ENCODE peak calls at places on chromosome 11, in four cellular contexts. One of them, this sample, is unnamed.

GRCh38 chr11:79431535-79431934 is 9.3 kb downstream of the TENM4 start:
- DNase-seq in stomach: no peak
- DNase-seq in neural progenitor cell: no peak
- DNase-seq in left ventricle myocardium inferior: no peak
- DNase-seq in this sample: no peak

GRCh38 chr11:81772161-81772560 is 961.5 kb downstream of the FAM181B start:
- DNase-seq in stomach: no peak
- DNase-seq in neural progenitor cell: peak; percentile 45
- DNase-seq in left ventricle myocardium inferior: no peak
- DNase-seq in this sample: no peak

GRCh38 chr11:62694455-62695167 is 5.3 kb upstream of the LRRN4CL start:
- DNase-seq in stomach: peak; percentile 85
- DNase-seq in neural progenitor cell: peak; percentile 91
- DNase-seq in left ventricle myocardium inferior: peak; percentile 70
- DNase-seq in this sample: peak; percentile 83

GRCh38 chr11:130629039-130629438 is 180.6 kb downstream of the ADAMTS15 start:
- DNase-seq in stomach: no peak
- DNase-seq in neural progenitor cell: no peak
- DNase-seq in left ventricle myocardium inferior: no peak
- DNase-seq in this sample: no peak

GRCh38 chr11:124482362-124483147 is 37.1 kb upstream of the OR8B8 start:
- DNase-seq in stomach: no peak
- DNase-seq in neural progenitor cell: no peak
- DNase-seq in left ventricle myocardium inferior: no peak
- DNase-seq in this sample: peak; percentile 24

GRCh38 chr11:69460540-69461257 is 20.8 kb upstream of the LINC01488 start:
- DNase-seq in stomach: no peak
- DNase-seq in neural progenitor cell: no peak
- DNase-seq in left ventricle myocardium inferior: no peak
- DNase-seq in this sample: no peak

GRCh38 chr11:76610871-76611475 is 59.6 kb downstream of the LRRC32 start:
- DNase-seq in stomach: no peak
- DNase-seq in neural progenitor cell: no peak
- DNase-seq in left ventricle myocardium inferior: peak; percentile 65
- DNase-seq in this sample: peak; percentile 67

GRCh38 chr11:44899959-44900358 is 50.7 kb downstream of the TP53I11 start:
- DNase-seq in stomach: no peak
- DNase-seq in neural progenitor cell: peak; percentile 34
- DNase-seq in left ventricle myocardium inferior: no peak
- DNase-seq in this sample: no peak

GRCh38 chr11:75033916-75034315 is 45.2 kb downstream of the NEU3 start:
- DNase-seq in stomach: no peak
- DNase-seq in neural progenitor cell: no peak
- DNase-seq in left ventricle myocardium inferior: no peak
- DNase-seq in this sample: no peak

GRCh38 chr11:119783466-119784400 is 54.7 kb upstream of the NECTIN1 start:
- DNase-seq in stomach: no peak
- DNase-seq in neural progenitor cell: no peak
- DNase-seq in left ventricle myocardium inferior: no peak
- DNase-seq in this sample: no peak

GRCh38 chr11:127017482-127017881 is 16.9 kb upstream of the KIRREL3 start:
- DNase-seq in stomach: no peak
- DNase-seq in neural progenitor cell: peak; percentile 72
- DNase-seq in left ventricle myocardium inferior: no peak
- DNase-seq in this sample: no peak

GRCh38 chr11:76665172-76665571 is 5.4 kb downstream of the LRRC32 start:
- DNase-seq in stomach: no peak
- DNase-seq in neural progenitor cell: no peak
- DNase-seq in left ventricle myocardium inferior: no peak
- DNase-seq in this sample: no peak

GRCh38 chr11:68212421-68213134 is 518 bp downstream of the KMT5B start:
- DNase-seq in stomach: peak; percentile 70
- DNase-seq in neural progenitor cell: peak; percentile 94
- DNase-seq in left ventricle myocardium inferior: peak; percentile 72
- DNase-seq in this sample: peak; percentile 81

GRCh38 chr11:64358907-64359711 is at the start of gene RPS6KA4:
- DNase-seq in stomach: peak; percentile 74
- DNase-seq in neural progenitor cell: peak; percentile 88
- DNase-seq in left ventricle myocardium inferior: peak; percentile 68
- DNase-seq in this sample: peak; percentile 74

GRCh38 chr11:3216027-3216525 is 2.5 kb downstream of the MRGPRG start:
- DNase-seq in stomach: no peak
- DNase-seq in neural progenitor cell: no peak
- DNase-seq in left ventricle myocardium inferior: peak; percentile 3
- DNase-seq in this sample: no peak

GRCh38 chr11:112185883-112186282 is 10.6 kb downstream of the BCO2 start:
- DNase-seq in stomach: no peak
- DNase-seq in neural progenitor cell: no peak
- DNase-seq in left ventricle myocardium inferior: no peak
- DNase-seq in this sample: no peak

GRCh38 chr11:112178428-112178827 is 3.1 kb downstream of the BCO2 start:
- DNase-seq in stomach: no peak
- DNase-seq in neural progenitor cell: no peak
- DNase-seq in left ventricle myocardium inferior: no peak
- DNase-seq in this sample: no peak

GRCh38 chr11:112186304-112186703 is 11.0 kb downstream of the BCO2 start:
- DNase-seq in stomach: no peak
- DNase-seq in neural progenitor cell: no peak
- DNase-seq in left ventricle myocardium inferior: no peak
- DNase-seq in this sample: no peak

GRCh38 chr11:112179601-112180000 is 4.3 kb downstream of the BCO2 start:
- DNase-seq in stomach: no peak
- DNase-seq in neural progenitor cell: no peak
- DNase-seq in left ventricle myocardium inferior: no peak
- DNase-seq in this sample: no peak

DNA sequence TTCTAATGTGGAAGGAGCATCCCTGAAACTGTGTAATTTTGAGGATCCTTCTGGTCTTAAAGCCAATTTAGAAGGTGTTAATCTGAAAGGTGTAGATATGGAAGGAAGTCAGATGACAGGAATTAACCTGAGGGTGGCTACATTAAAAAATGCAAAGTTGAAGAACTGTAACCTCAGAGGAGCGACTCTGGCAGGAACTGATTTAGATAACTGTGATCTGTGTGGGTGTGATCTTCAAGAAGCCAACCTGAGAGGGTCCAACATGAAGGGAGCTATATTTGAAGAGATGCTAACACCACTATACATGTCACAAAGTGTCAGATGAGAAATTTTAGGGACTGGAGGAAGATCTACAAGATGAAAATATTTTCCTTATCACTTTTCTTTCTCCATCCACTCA is 7.6 kb downstream of the BCO2 start:
- DNase-seq in stomach: no peak
- DNase-seq in neural progenitor cell: no peak
- DNase-seq in left ventricle myocardium inferior: no peak
- DNase-seq in this sample: no peak
- H3K4me1 ChIP-seq in stomach: no peaks in the 10 kb centered on the region
- H3K4me1 ChIP-seq in neural progenitor cell: no peaks in the 10 kb centered on the region
- H3K4me1 ChIP-seq in left ventricle myocardium inferior: peaks cover 39% of the 10 kb centered on the region
- H3K4me1 ChIP-seq in this sample: peaks cover 11% of the 10 kb centered on the region

GRCh38 chr11:128513915-128514681 is 73.3 kb downstream of the ETS1 start:
- DNase-seq in stomach: no peak
- DNase-seq in neural progenitor cell: no peak
- DNase-seq in left ventricle myocardium inferior: no peak
- DNase-seq in this sample: no peak
- H3K4me1 ChIP-seq in stomach: peaks cover 98% of the 10 kb centered on the region
- H3K4me1 ChIP-seq in neural progenitor cell: no peaks in the 10 kb centered on the region
- H3K4me1 ChIP-seq in left ventricle myocardium inferior: peaks cover 100% of the 10 kb centered on the region
- H3K4me1 ChIP-seq in this sample: peaks cover 33% of the 10 kb centered on the region

DNA sequence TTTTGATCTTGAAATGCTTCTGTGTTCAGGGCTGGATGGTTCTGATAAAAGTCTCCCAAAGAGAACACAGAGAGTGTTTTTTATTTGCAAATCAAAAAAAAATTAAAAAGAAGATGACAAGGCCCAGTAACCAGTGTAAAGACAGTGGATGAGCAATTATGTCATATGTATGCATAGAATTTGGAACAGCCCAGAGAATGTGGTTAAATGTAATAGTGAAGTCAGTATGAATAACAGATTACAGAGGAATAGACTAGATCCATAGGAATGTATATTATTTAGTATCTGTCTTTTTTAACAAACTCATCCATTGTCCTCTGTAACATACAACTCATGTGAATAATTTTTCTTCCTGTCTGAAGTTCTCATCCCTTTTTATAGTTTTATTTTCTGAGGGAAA is 266.7 kb upstream of the MTNR1B start:
- DNase-seq in stomach: no peak
- DNase-seq in neural progenitor cell: no peak
- DNase-seq in left ventricle myocardium inferior: no peak
- DNase-seq in this sample: no peak
- H3K4me1 ChIP-seq in stomach: no peaks in the 10 kb centered on the region
- H3K4me1 ChIP-seq in neural progenitor cell: peaks cover 6% of the 10 kb centered on the region
- H3K4me1 ChIP-seq in left ventricle myocardium inferior: peaks cover 22% of the 10 kb centered on the region
- H3K4me1 ChIP-seq in this sample: peaks cover 12% of the 10 kb centered on the region

GRCh38 chr11:114166389-114166788 is 106.9 kb downstream of the ZBTB16 start:
- DNase-seq in stomach: no peak
- DNase-seq in neural progenitor cell: no peak
- DNase-seq in left ventricle myocardium inferior: no peak
- DNase-seq in this sample: no peak
- H3K4me1 ChIP-seq in stomach: peaks cover 100% of the 10 kb centered on the region
- H3K4me1 ChIP-seq in neural progenitor cell: peaks cover 58% of the 10 kb centered on the region
- H3K4me1 ChIP-seq in left ventricle myocardium inferior: peaks cover 98% of the 10 kb centered on the region
- H3K4me1 ChIP-seq in this sample: peaks cover 98% of the 10 kb centered on the region

DNA sequence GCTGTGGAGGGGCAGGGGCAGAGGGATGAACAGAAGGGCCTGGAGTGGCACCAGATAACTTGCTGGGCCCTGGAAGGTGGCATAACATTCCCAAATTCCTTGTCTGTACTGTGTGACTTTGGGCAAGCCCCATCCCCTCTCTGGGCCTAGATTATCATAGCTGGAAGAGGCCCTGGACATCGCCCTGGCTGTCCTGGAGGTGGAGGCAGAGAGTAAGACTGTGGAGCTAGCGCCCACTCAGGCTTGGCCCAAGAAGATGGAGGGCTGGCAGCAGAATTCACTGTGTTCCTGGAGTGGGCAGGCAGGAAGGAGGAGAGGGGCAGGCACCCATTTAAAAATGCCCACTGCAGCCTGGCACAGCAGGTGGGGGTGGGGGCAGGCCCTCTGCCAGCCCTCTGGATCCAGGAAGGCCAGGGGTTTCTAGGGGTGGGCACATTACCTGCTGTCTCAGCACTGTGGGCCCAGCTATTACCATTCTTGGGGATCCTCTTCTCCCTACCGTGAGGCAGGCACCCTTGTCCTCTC is 22.6 kb downstream of the ARHGEF17 start:
- DNase-seq in stomach: no peak
- DNase-seq in neural progenitor cell: peak; percentile 64
- DNase-seq in left ventricle myocardium inferior: no peak
- DNase-seq in this sample: no peak
- H3K4me1 ChIP-seq in stomach: peaks cover 98% of the 10 kb centered on the region
- H3K4me1 ChIP-seq in neural progenitor cell: peaks cover 77% of the 10 kb centered on the region
- H3K4me1 ChIP-seq in left ventricle myocardium inferior: peaks cover 99% of the 10 kb centered on the region
- H3K4me1 ChIP-seq in this sample: peaks cover 97% of the 10 kb centered on the region